ENCODE peak calls at places on chromosome 11, in four cellular contexts. D is germinal center, Y is ureter, I is HFFc6. R is an unnamed sample.

GRCh38 chr11:64534950-64535349 is 56.1 kb upstream of the SLC22A12 start:
- DNase-seq in I (no peak), Y (no peak), D (no peak), R (no peak)

GRCh38 chr11:10990160-10990559 is 132.3 kb upstream of the ZBED5 start:
- DNase-seq in D (no peak), I (no peak), Y (no peak), R (no peak)

GRCh38 chr11:119486691-119487259 is 63.8 kb upstream of the THY1 start:
- DNase-seq in Y (peak), I (no peak), D (no peak), R (no peak)

GRCh38 chr11:1825039-1825740 is 9.6 kb upstream of the SYT8 start:
- DNase-seq in Y (no peak), I (no peak), D (peak), R (no peak)

GRCh38 chr11:77249427-77249826 is 52.1 kb downstream of the GDPD4 start:
- DNase-seq in Y (no peak), D (no peak), I (no peak), R (no peak)

GRCh38 chr11:84993386-84993785 is 633.8 kb downstream of the DLG2 start:
- DNase-seq in D (peak), Y (no peak), I (no peak), R (no peak)

GRCh38 chr11:27563201-27563600 is 56.6 kb upstream of the LIN7C start:
- DNase-seq in D (no peak), Y (no peak), I (peak), R (no peak)

GRCh38 chr11:44695169-44695833 is 31.5 kb upstream of the TSPAN18 start:
- DNase-seq in Y (no peak), D (no peak), I (no peak), R (no peak)

GRCh38 chr11:27241316-27242122 is 121.5 kb downstream of the CCDC34 start:
- DNase-seq in D (no peak), I (peak), Y (no peak), R (no peak)

GRCh38 chr11:22539851-22540376 is 85.7 kb downstream of the FANCF start:
- DNase-seq in I (no peak), Y (no peak), D (no peak), R (no peak)

GRCh38 chr11:35398881-35399280 is 20.5 kb downstream of the SLC1A2 start:
- DNase-seq in Y (no peak), I (no peak), D (no peak), R (no peak)

GRCh38 chr11:28621648-28622215 is 513.5 kb downstream of the METTL15 start:
- DNase-seq in Y (peak), I (peak), D (no peak), R (no peak)

GRCh38 chr11:121723261-121723741 is 270.5 kb upstream of the SORL1-AS1 start:
- DNase-seq in D (no peak), I (no peak), Y (peak), R (no peak)

GRCh38 chr11:119066481-119066880 is 1.1 kb upstream of the VPS11 start:
- DNase-seq in Y (no peak), I (no peak), D (no peak), R (no peak)

GRCh38 chr11:108958446-108959123 is 293.7 kb downstream of the DDX10 start:
- DNase-seq in Y (no peak), I (peak), D (no peak), R (no peak)

GRCh38 chr11:1636291-1636950 is 6.8 kb downstream of the KRTAP5-5 start:
- DNase-seq in I (no peak), Y (no peak), D (no peak), R (no peak)

GRCh38 chr11:107457205-107457557 is 444 bp downstream of the CWF19L2 start:
- DNase-seq in Y (no peak), D (peak), I (no peak), R (no peak)

GRCh38 chr11:109783842-109784241 is 309.4 kb upstream of the ZC3H12C start:
- DNase-seq in D (no peak), Y (no peak), I (no peak), R (no peak)

GRCh38 chr11:22387126-22387525 is 48.9 kb downstream of the SLC17A6 start:
- DNase-seq in Y (no peak), I (no peak), D (no peak), R (no peak)

GRCh38 chr11:15819679-15820286 is 536.6 kb downstream of the SOX6 start:
- DNase-seq in Y (peak), I (peak), D (peak), R (peak)

R was measured in right atrium auricular region.